ENCODE peak calls at places on chromosomes 12 and 14, in five cellular contexts. V is T-helper 9 cell; M is activated CD8-positive, alpha-beta memory T cell treated with anti-CD3 and anti-CD28 coated beads for 24 hours; L is adrenal gland; W is OCI-M1. B is an unnamed sample.

GRCh38 chr12:80038062-80038560 is 61.2 kb upstream of the OTOGL start:
- DNase-seq in V (no peak), M (no peak), L (no peak), W (peak), B (no peak)

GRCh38 chr12:15306605-15307004 is 15.7 kb upstream of the PTPRO start:
- DNase-seq in V (no peak), M (no peak), L (no peak), W (no peak), B (no peak)

GRCh38 chr12:97556201-97556824 is 93.7 kb downstream of the RMST start:
- DNase-seq in V (no peak), M (no peak), L (no peak), W (no peak), B (no peak)

GRCh38 chr12:77120156-77120555 is 54.8 kb upstream of the E2F7 start:
- DNase-seq in V (no peak), M (no peak), L (no peak), W (no peak), B (no peak)

GRCh38 chr14:75119056-75119455 is 7.8 kb downstream of the NEK9 start:
- DNase-seq in V (no peak), M (no peak), L (no peak), W (no peak), B (no peak)

GRCh38 chr12:44960856-44961255 is 84.7 kb upstream of the NELL2 start:
- DNase-seq in V (no peak), M (no peak), L (no peak), W (no peak), B (no peak)

GRCh38 chr12:98618952-98619351 is 25.5 kb downstream of the SLC25A3 start:
- DNase-seq in V (no peak), M (no peak), L (no peak), W (peak), B (no peak)

GRCh38 chr14:54252072-54252730 is 144.6 kb upstream of the CDKN3 start:
- DNase-seq in V (no peak), M (no peak), L (no peak), W (no peak), B (no peak)

GRCh38 chr12:132700212-132700913 is 10.3 kb upstream of the PGAM5 start:
- DNase-seq in V (no peak), M (no peak), L (no peak), W (no peak), B (no peak)

GRCh38 chr12:92551853-92552397 is 150.9 kb upstream of the PLEKHG7 start:
- DNase-seq in V (no peak), M (no peak), L (peak), W (peak), B (no peak)

GRCh38 chr12:26530461-26530860 is 302.5 kb downstream of the ITPR2 start:
- DNase-seq in V (no peak), M (no peak), L (no peak), W (peak), B (no peak)

GRCh38 chr12:110304061-110304551 is 23.1 kb downstream of the ATP2A2 start:
- DNase-seq in V (no peak), M (no peak), L (no peak), W (no peak), B (no peak)

GRCh38 chr12:11958216-11959091 is 112.3 kb upstream of the BCL2L14 start:
- DNase-seq in V (no peak), M (peak), L (no peak), W (no peak), B (no peak)

GRCh38 chr12:179131-179884 is 34.6 kb downstream of the SLC6A12 start:
- DNase-seq in V (no peak), M (no peak), L (no peak), W (no peak), B (no peak)

GRCh38 chr12:1580526-1580925 is 13.9 kb downstream of the FBXL14 start:
- DNase-seq in V (no peak), M (no peak), L (no peak), W (no peak), B (no peak)

GRCh38 chr14:103113774-103114173 is 9.5 kb upstream of the TNFAIP2 start:
- DNase-seq in V (no peak), M (no peak), L (no peak), W (no peak), B (no peak)

GRCh38 chr12:53652366-53652765 is 23.5 kb downstream of the ATP5MC2 start:
- DNase-seq in V (no peak), M (no peak), L (no peak), W (no peak), B (no peak)

GRCh38 chr12:47268501-47269459 is 189.0 kb upstream of the AMIGO2 start:
- DNase-seq in V (no peak), M (no peak), L (no peak), W (no peak), B (no peak)

GRCh38 chr12:111406474-111407370 is 999 bp downstream of the SH2B3 start:
- DNase-seq in V (peak), M (peak), L (peak), W (peak), B (peak)

GRCh38 chr14:50619569-50620141 is 48.5 kb downstream of the SAV1 start:
- DNase-seq in V (no peak), M (no peak), L (no peak), W (peak), B (no peak)

GRCh38 chr14:104583424-104584114 is 4.0 kb downstream of the C14orf180 start:
- DNase-seq in V (no peak), M (no peak), L (no peak), W (no peak), B (no peak)

GRCh38 chr14:76133103-76133502 is 18.6 kb upstream of the GPATCH2L start:
- DNase-seq in V (no peak), M (no peak), L (peak), W (peak), B (no peak)

GRCh38 chr14:20797159-20797558 is 5.5 kb downstream of the RNASE1 start:
- DNase-seq in V (no peak), M (no peak), L (no peak), W (peak), B (no peak)

GRCh38 chr14:51848120-51848519 is 12.3 kb upstream of the GNG2 start:
- DNase-seq in V (no peak), M (no peak), L (no peak), W (no peak), B (no peak)

GRCh38 chr12:52010152-52010622 is 3.4 kb downstream of the TAMALIN start:
- DNase-seq in V (no peak), M (no peak), L (peak), W (peak), B (no peak)

GRCh38 chr12:114063435-114063834 is 97.3 kb upstream of the RBM19 start:
- DNase-seq in V (no peak), M (no peak), L (no peak), W (no peak), B (no peak)

GRCh38 chr12:43180242-43180641 is 371.8 kb downstream of the ADAMTS20 start:
- DNase-seq in V (no peak), M (no peak), L (no peak), W (no peak), B (no peak)

GRCh38 chr12:58416211-58416610 is 474.8 kb downstream of the ATP23 start:
- DNase-seq in V (no peak), M (no peak), L (peak), W (peak), B (no peak)

GRCh38 chr14:72666610-72667009 is 227.3 kb downstream of the DPF3 start:
- DNase-seq in V (no peak), M (no peak), L (no peak), W (no peak), B (no peak)

GRCh38 chr12:100154472-100155247 is 12.0 kb upstream of the BLTP3B start:
- DNase-seq in V (peak), M (peak), L (peak), W (peak), B (peak)

B was measured in T-helper 22 cell.